ENCODE peak calls at places on chromosomes 3 and 15, in eight cellular contexts. V, N, O, L, S, E, I and F are unnamed samples.
A peak's percentile ranks its signal among the peaks of the same experiment; 100 is the strongest.

GRCh38 chr3:183449391-183449790 is 21.0 kb upstream of the MCF2L2 start:
- DNase-seq in E (no peak), N (no peak), S (peak; percentile 43), O (peak; percentile 36), V (peak; percentile 37), I (no peak), L (no peak), F (no peak)

GRCh38 chr15:64348455-64348854 is 7.5 kb downstream of the CSNK1G1 start:
- DNase-seq in O (peak; percentile 43), L (no peak), V (peak; percentile 61), E (no peak), S (no peak), I (no peak), N (no peak), F (no peak)

GRCh38 chr3:122892561-122892960 is 97.7 kb downstream of the SLC49A4 start:
- DNase-seq in E (no peak), N (no peak), I (no peak), L (no peak), S (no peak), O (no peak), V (no peak), F (no peak)

GRCh38 chr3:126208618-126209256 is 28.4 kb upstream of the ALDH1L1 start:
- DNase-seq in L (no peak), N (peak; percentile 73), V (peak; percentile 87), I (peak; percentile 70), O (peak; percentile 70), E (peak; percentile 86), S (peak; percentile 54), F (peak; percentile 78)

GRCh38 chr15:48721061-48721810 is 75.7 kb upstream of the FBN1 start:
- DNase-seq in O (peak; percentile 82), E (no peak), L (no peak), S (no peak), N (no peak), V (peak; percentile 86), I (no peak), F (no peak)

GRCh38 chr3:126911162-126912026 is 71.5 kb upstream of the PLXNA1 start:
- DNase-seq in V (peak; percentile 98), N (no peak), E (no peak), I (no peak), L (peak; percentile 46), S (no peak), O (peak; percentile 97), F (peak; percentile 47)

GRCh38 chr3:52053307-52054304 is 2.8 kb downstream of the DUSP7 start:
- DNase-seq in N (no peak), S (no peak), E (no peak), I (peak; percentile 55), V (no peak), O (peak; percentile 74), L (no peak), F (no peak)

GRCh38 chr3:12954891-12955650 is 113.7 kb upstream of the RPL32 start:
- DNase-seq in E (peak; percentile 92), V (peak; percentile 29), N (peak; percentile 72), O (peak; percentile 78), S (peak; percentile 49), I (peak; percentile 61), L (peak; percentile 15), F (peak; percentile 79)

GRCh38 chr15:40388941-40389823 is 6.7 kb downstream of the KNSTRN start:
- DNase-seq in O (no peak), E (no peak), S (no peak), I (no peak), N (no peak), V (no peak), L (no peak), F (no peak)

GRCh38 chr3:179265875-179266274 is 15.0 kb upstream of the KCNMB3 start:
- DNase-seq in O (no peak), N (no peak), V (no peak), S (no peak), L (no peak), I (no peak), E (no peak), F (no peak)

GRCh38 chr3:141795719-141796435 is 32.7 kb downstream of the GRK7 start:
- DNase-seq in L (peak; percentile 13), V (peak; percentile 7), E (no peak), O (peak; percentile 72), I (peak; percentile 67), S (no peak), N (no peak), F (no peak)

GRCh38 chr3:170977911-170978310 is 48.6 kb downstream of the SLC2A2 start:
- DNase-seq in I (no peak), E (no peak), V (peak; percentile 22), N (no peak), L (no peak), S (no peak), O (peak; percentile 73), F (no peak)

GRCh38 chr3:162165346-162165745 is 668.7 kb downstream of the OTOL1 start:
- DNase-seq in L (no peak), S (no peak), O (peak; percentile 7), E (no peak), V (no peak), N (no peak), I (no peak), F (no peak)

GRCh38 chr3:114758828-114759709 is 388.0 kb downstream of the ZBTB20 start:
- DNase-seq in E (no peak), O (peak; percentile 87), L (no peak), V (peak; percentile 52), I (no peak), N (no peak), S (peak; percentile 11), F (no peak)

GRCh38 chr15:94242257-94242656 is 10.9 kb downstream of the MCTP2 start:
- DNase-seq in V (peak; percentile 4), O (no peak), L (no peak), S (no peak), N (no peak), E (no peak), I (no peak), F (no peak)

GRCh38 chr3:59101091-59101738 is 51.4 kb upstream of the CFAP20DC start:
- DNase-seq in N (no peak), S (no peak), V (peak; percentile 64), I (no peak), E (no peak), L (no peak), O (peak; percentile 83), F (no peak)

GRCh38 chr3:51591231-51591630 is 52.7 kb downstream of the RAD54L2 start:
- DNase-seq in E (no peak), S (peak; percentile 19), N (no peak), V (peak; percentile 9), O (peak; percentile 35), L (no peak), I (no peak), F (no peak)

GRCh38 chr15:77541421-77542181 is 91.1 kb downstream of the LINGO1 start:
- DNase-seq in S (no peak), V (peak; percentile 32), O (peak; percentile 55), I (no peak), L (no peak), N (no peak), E (no peak), F (no peak)
- H3K27ac ChIP-seq in S (no peak overlapping the region), V (no peak overlapping the region), O (no peak overlapping the region), I (peak overlapping the region; percentile 60), L (no peak overlapping the region), N (no peak overlapping the region), E (peak overlapping the region; percentile 51), F (no peak overlapping the region)

DNA sequence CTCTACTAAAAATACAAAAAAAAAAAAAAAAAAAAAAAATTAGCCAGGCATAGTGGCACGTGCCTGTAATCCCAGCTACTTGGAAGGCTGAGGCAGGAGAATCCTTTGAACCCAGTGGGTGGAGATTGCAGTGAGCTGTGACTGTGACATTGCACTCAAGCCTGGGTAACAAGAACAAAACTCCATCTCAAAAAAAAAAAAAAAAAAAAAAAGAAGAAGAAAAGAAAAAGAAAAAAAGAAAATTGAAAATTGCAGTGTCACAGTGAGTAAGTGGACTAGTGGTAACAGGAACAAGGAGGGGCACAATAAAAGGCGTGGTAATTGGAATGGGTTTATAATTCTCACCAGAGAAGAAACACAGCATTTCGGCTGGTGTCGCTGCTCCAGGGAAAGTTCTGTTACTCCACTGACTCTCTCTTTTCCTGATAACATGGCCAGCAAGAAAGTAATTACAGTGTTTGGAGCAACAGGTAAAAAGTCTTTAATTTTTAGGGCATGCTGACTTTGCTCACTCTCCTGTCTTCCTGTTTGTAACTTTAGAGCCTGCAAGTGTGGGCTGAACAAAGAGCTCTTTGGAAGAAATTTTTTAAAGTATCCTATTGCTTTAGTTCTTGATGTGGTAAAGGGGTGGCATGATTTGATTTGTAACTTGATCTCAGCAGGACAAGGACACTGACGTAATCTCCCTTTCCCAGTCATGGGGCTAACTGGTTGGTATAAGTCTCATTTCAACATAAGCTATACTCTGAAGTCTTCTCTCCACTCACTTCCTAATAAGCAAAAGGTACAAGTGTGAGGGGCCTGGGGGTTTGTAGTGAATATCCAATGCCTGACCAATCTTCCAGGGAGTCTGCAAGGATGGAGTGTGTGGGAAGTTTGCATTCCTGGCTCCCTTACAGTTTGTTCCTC is 22.0 kb upstream of the TRA2B start:
- DNase-seq in L (no peak), E (no peak), S (no peak), O (peak; percentile 81), V (peak; percentile 88), N (no peak), I (no peak), F (no peak)
- H3K27ac ChIP-seq in L (no peak overlapping the region), E (peak overlapping the region; percentile 37), S (peak overlapping the region; percentile 73), O (peak overlapping the region; percentile 92), V (no peak overlapping the region), N (peak overlapping the region; percentile 54), I (no peak overlapping the region), F (peak overlapping the region; percentile 81)

DNA sequence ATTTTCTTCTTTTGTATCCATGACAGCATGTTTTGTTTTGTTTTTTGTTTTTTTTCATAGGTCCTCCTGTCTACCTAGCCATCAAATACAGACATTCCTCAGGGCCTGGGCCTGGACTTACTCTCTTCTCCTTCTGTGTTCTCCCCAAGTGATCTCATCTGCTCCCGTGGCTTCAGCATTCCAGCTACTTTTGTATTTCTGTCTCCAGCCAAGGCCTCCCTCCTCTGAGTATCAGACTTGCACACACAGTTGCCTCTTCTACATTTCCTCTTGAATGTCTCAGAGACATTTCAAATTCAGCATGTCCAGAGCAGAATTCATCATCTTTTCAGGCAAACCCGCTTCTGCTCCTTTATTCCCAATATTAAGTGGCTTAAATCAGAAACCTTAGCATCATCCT is 82.4 kb downstream of the HCN4 start:
- DNase-seq in L (no peak), O (peak; percentile 35), V (peak; percentile 56), N (no peak), I (no peak), S (no peak), E (no peak), F (no peak)
- H3K27ac ChIP-seq in L (no peak overlapping the region), O (no peak overlapping the region), V (no peak overlapping the region), N (no peak overlapping the region), I (peak overlapping the region; percentile 72), S (no peak overlapping the region), E (no peak overlapping the region), F (no peak overlapping the region)

GRCh38 chr15:80697316-80697715 is 2.2 kb downstream of the ABHD17C start:
- DNase-seq in E (no peak), V (no peak), N (no peak), S (no peak), L (no peak), O (no peak), I (no peak), F (no peak)
- H3K27ac ChIP-seq in E (no peak overlapping the region), V (no peak overlapping the region), N (no peak overlapping the region), S (peak overlapping the region; percentile 94), L (no peak overlapping the region), O (no peak overlapping the region), I (no peak overlapping the region), F (no peak overlapping the region)

GRCh38 chr3:140767536-140767935 is 89.7 kb downstream of the TRIM42 start:
- DNase-seq in S (no peak), O (peak; percentile 13), V (no peak), N (no peak), E (no peak), I (no peak), L (no peak), F (no peak)
- H3K27ac ChIP-seq in S (no peak overlapping the region), O (no peak overlapping the region), V (no peak overlapping the region), N (no peak overlapping the region), E (no peak overlapping the region), I (no peak overlapping the region), L (no peak overlapping the region), F (no peak overlapping the region)